ENCODE peak calls at places on chromosomes 4 and X, in eight cellular contexts. Y is astrocyte of the cerebellum, Q is right lobe of liver, P is ascending aorta, S is WTC11, J is mesothelial cell of epicardium, L is astrocyte, X is SK-N-SH. C is an unnamed sample.

GRCh38 chrX:138740361-138740760 is 28.8 kb upstream of the FGF13 start:
- DNase-seq in Y (no peak), Q (no peak), P (no peak), S (no peak), J (no peak), L (no peak), X (no peak), C (no peak)

GRCh38 chrX:46840946-46841740 is 4.3 kb downstream of the RP2 start:
- DNase-seq in Y (no peak), Q (no peak), P (no peak), S (no peak), J (no peak), L (no peak), X (no peak), C (no peak)

GRCh38 chrX:130435937-130436336 is 34.1 kb downstream of the RBMX2 start:
- DNase-seq in Y (no peak), Q (no peak), P (no peak), S (no peak), J (no peak), L (no peak), X (no peak), C (no peak)

GRCh38 chr4:62901101-62901500 is 1508.1 kb downstream of the TECRL start:
- DNase-seq in Y (no peak), Q (no peak), P (no peak), S (no peak), J (no peak), L (no peak), X (no peak), C (no peak)

GRCh38 chr4:108433832-108434231 is 186.5 kb upstream of the RPL34 start:
- DNase-seq in Y (no peak), Q (no peak), P (no peak), S (no peak), J (no peak), L (peak; percentile 89), X (no peak), C (no peak)

GRCh38 chr4:38430841-38431240 is 233.2 kb upstream of the KLF3 start:
- DNase-seq in Y (no peak), Q (no peak), P (no peak), S (no peak), J (no peak), L (no peak), X (no peak), C (no peak)

GRCh38 chrX:41541381-41541780 is 94.2 kb downstream of the NYX start:
- DNase-seq in Y (no peak), Q (no peak), P (no peak), S (no peak), J (no peak), L (peak; percentile 17), X (no peak), C (no peak)

GRCh38 chr4:30716671-30717207 is 3.4 kb upstream of the PCDH7 start:
- DNase-seq in Y (no peak), Q (no peak), P (no peak), S (no peak), J (no peak), L (peak; percentile 53), X (no peak), C (no peak)

GRCh38 chrX:150036181-150036580 is 97.9 kb upstream of the EOLA2 start:
- DNase-seq in Y (no peak), Q (peak; percentile 54), P (no peak), S (no peak), J (no peak), L (peak; percentile 49), X (peak; percentile 4), C (no peak)

GRCh38 chrX:10110984-10111363 is 45.8 kb upstream of the CLCN4 start:
- DNase-seq in Y (no peak), Q (no peak), P (no peak), S (no peak), J (no peak), L (no peak), X (no peak), C (no peak)

GRCh38 chrX:826026-826425 is 195.4 kb downstream of the SHOX start:
- DNase-seq in Y (no peak), Q (no peak), P (no peak), S (no peak), J (peak; percentile 6), L (no peak), X (no peak), C (no peak)

GRCh38 chrX:20711366-20711765 is 444.7 kb upstream of the RPS6KA3 start:
- DNase-seq in Y (no peak), Q (no peak), P (no peak), S (no peak), J (no peak), L (no peak), X (no peak), C (no peak)

GRCh38 chrX:147333821-147334220 is 519.3 kb upstream of the CXorf51A start:
- DNase-seq in Y (no peak), Q (no peak), P (no peak), S (no peak), J (no peak), L (no peak), X (no peak), C (no peak)

GRCh38 chr4:69689530-69690111 is 36.6 kb upstream of the UGT2A1 start:
- DNase-seq in Y (peak; percentile 3), Q (no peak), P (no peak), S (no peak), J (no peak), L (peak; percentile 4), X (peak; percentile 3), C (no peak)

GRCh38 chr4:102064747-102065442 is 274.4 kb downstream of the BANK1 start:
- DNase-seq in Y (no peak), Q (no peak), P (no peak), S (no peak), J (no peak), L (no peak), X (no peak), C (no peak)

GRCh38 chr4:113674251-113674650 is 87.3 kb downstream of the CAMK2D start:
- DNase-seq in Y (no peak), Q (no peak), P (no peak), S (no peak), J (no peak), L (no peak), X (no peak), C (no peak)

GRCh38 chr4:113675731-113676707 is 85.5 kb downstream of the CAMK2D start:
- DNase-seq in Y (no peak), Q (no peak), P (no peak), S (no peak), J (no peak), L (no peak), X (no peak), C (no peak)

GRCh38 chr4:113674733-113675132 is 86.8 kb downstream of the CAMK2D start:
- DNase-seq in Y (no peak), Q (no peak), P (no peak), S (no peak), J (no peak), L (no peak), X (no peak), C (no peak)

GRCh38 chr4:113677333-113677732 is 84.2 kb downstream of the CAMK2D start:
- DNase-seq in Y (no peak), Q (no peak), P (no peak), S (no peak), J (no peak), L (no peak), X (no peak), C (no peak)

GRCh38 chr4:113673450-113673849 is 88.1 kb downstream of the CAMK2D start:
- DNase-seq in Y (no peak), Q (no peak), P (no peak), S (no peak), J (no peak), L (no peak), X (no peak), C (no peak)
- TF ChIP-seq CTCF in Y (peak; percentile 2), Q (no peak), P (no peak), S (no peak), J (no peak), L (no peak), X (no peak), C (no peak)

GRCh38 chrX:104668550-104668949 is 102.6 kb downstream of the IL1RAPL2 start:
- DNase-seq in Y (peak; percentile 49), Q (no peak), P (no peak), S (no peak), J (no peak), L (peak; percentile 26), X (no peak), C (no peak)
- TF ChIP-seq CTCF in Y (no peak), Q (peak; percentile 15), P (no peak), S (no peak), J (no peak), L (peak; percentile 12), X (peak; percentile 46), C (no peak)

GRCh38 chr4:70945452-70946055 is 43.4 kb downstream of the MOB1B start:
- DNase-seq in Y (no peak), Q (no peak), P (no peak), S (no peak), J (no peak), L (peak; percentile 31), X (no peak), C (no peak)

GRCh38 chr4:70946944-70947343 is 44.8 kb downstream of the MOB1B start:
- DNase-seq in Y (no peak), Q (no peak), P (no peak), S (no peak), J (no peak), L (no peak), X (no peak), C (no peak)

GRCh38 chr4:70954032-70954431 is 39.4 kb upstream of the DCK start:
- DNase-seq in Y (no peak), Q (no peak), P (no peak), S (no peak), J (no peak), L (peak; percentile 36), X (no peak), C (no peak)

GRCh38 chr4:70945046-70945445 is 42.9 kb downstream of the MOB1B start:
- DNase-seq in Y (no peak), Q (no peak), P (no peak), S (no peak), J (no peak), L (no peak), X (no peak), C (no peak)

DNA sequence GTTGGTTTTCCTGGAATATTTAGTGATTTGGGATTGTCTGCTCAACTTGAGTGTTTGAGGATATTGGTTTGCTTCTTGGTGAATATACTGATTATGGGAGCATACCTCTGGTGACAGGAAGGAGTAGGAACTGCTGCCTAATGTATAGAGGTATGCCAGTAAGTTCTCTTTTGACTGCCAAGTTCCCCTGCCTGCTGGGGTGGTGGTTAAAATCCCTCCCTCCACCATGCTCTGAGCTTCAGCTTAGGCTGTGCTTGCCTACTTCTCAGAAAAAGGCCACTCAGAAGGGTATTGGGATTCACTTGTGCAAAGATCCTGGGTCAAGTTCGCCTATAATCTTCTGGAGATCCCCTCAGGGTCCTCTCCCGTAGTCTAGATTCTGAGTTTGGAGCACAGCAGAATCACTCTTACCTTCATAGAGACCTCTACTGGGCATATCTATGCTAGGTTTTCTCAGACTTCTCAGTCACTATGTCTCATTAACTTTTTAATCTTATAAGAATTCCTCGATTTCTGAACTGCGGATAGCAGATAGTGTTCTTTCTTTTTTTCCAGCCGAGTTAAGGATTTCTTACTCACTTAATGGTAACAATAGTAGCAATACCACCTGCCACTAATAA is 44.7 kb upstream of the DCK start:
- DNase-seq in Y (no peak), Q (no peak), P (no peak), S (no peak), J (no peak), L (no peak), X (no peak), C (no peak)
- TF ChIP-seq CTCF in Y (peak; percentile 14), Q (no peak), P (no peak), S (no peak), J (no peak), L (no peak), X (no peak), C (peak; percentile 8)

GRCh38 chr4:180449395-180449956 is 1793.7 kb upstream of the TENM3 start:
- DNase-seq in Y (peak; percentile 8), Q (no peak), P (no peak), S (peak; percentile 56), J (peak; percentile 51), L (peak; percentile 37), X (peak; percentile 53), C (no peak)
- TF ChIP-seq CTCF in Y (peak; percentile 60), Q (peak; percentile 16), P (no peak), S (peak; percentile 51), J (peak; percentile 29), L (peak; percentile 53), X (peak; percentile 76), C (no peak)

C was measured in CD14-positive monocyte.